ENCODE peak calls at places on chromosome 5, in six cellular contexts. W is GM12891, L is IMR-90, G is sigmoid colon, O is uterus, P is right lobe of liver. N is an unnamed sample.

GRCh38 chr5:53360811-53361210 is 119.6 kb upstream of the FST start:
- DNase-seq in W (no peak), L (peak; percentile 94), G (no peak), O (no peak), P (no peak), N (peak; percentile 12)

GRCh38 chr5:167413503-167413902 is 877.9 kb upstream of the WWC1 start:
- DNase-seq in W (no peak), L (no peak), G (no peak), O (no peak), P (no peak), N (no peak)

GRCh38 chr5:135204151-135204600 is 170.1 kb upstream of the PITX1 start:
- DNase-seq in W (no peak), L (peak; percentile 53), G (no peak), O (no peak), P (no peak), N (no peak)

GRCh38 chr5:91556-92263 is at the start of gene PLEKHG4B:
- DNase-seq in W (no peak), L (no peak), G (no peak), O (no peak), P (no peak), N (no peak)

GRCh38 chr5:17169507-17169906 is 47.9 kb upstream of the BASP1 start:
- DNase-seq in W (no peak), L (peak; percentile 92), G (no peak), O (no peak), P (no peak), N (no peak)

GRCh38 chr5:94031631-94032030 is 290.2 kb upstream of the POU5F2 start:
- DNase-seq in W (no peak), L (peak; percentile 7), G (no peak), O (no peak), P (no peak), N (no peak)

GRCh38 chr5:67182406-67182805 is 14.2 kb downstream of the CD180 start:
- DNase-seq in W (no peak), L (peak; percentile 89), G (peak; percentile 81), O (peak; percentile 85), P (no peak), N (peak; percentile 46)

GRCh38 chr5:36894950-36895349 is 18.4 kb downstream of the NIPBL start:
- DNase-seq in W (no peak), L (no peak), G (no peak), O (no peak), P (no peak), N (no peak)

GRCh38 chr5:76590027-76590426 is 33.2 kb downstream of the F2RL2 start:
- DNase-seq in W (no peak), L (no peak), G (no peak), O (no peak), P (no peak), N (no peak)

GRCh38 chr5:52802272-52803011 is 14.7 kb downstream of the ITGA1 start:
- DNase-seq in W (no peak), L (peak; percentile 50), G (no peak), O (no peak), P (no peak), N (no peak)

GRCh38 chr5:172418847-172419810 is 35.2 kb downstream of the SH3PXD2B start:
- DNase-seq in W (no peak), L (no peak), G (peak; percentile 89), O (peak; percentile 73), P (no peak), N (no peak)

GRCh38 chr5:95684361-95684760 is 1.6 kb upstream of the SPATA9 start:
- DNase-seq in W (no peak), L (no peak), G (no peak), O (no peak), P (no peak), N (no peak)

GRCh38 chr5:68041293-68041692 is 174.3 kb upstream of the PIK3R1 start:
- DNase-seq in W (no peak), L (no peak), G (no peak), O (no peak), P (no peak), N (no peak)

GRCh38 chr5:10563940-10564837 is at the start of gene ANKRD33B:
- DNase-seq in W (peak; percentile 81), L (peak; percentile 63), G (peak; percentile 74), O (peak; percentile 72), P (no peak), N (peak; percentile 87)

GRCh38 chr5:158011420-158011819 is 152.5 kb upstream of the CLINT1 start:
- DNase-seq in W (no peak), L (no peak), G (no peak), O (no peak), P (no peak), N (no peak)

GRCh38 chr5:135308752-135309151 is 90.3 kb downstream of the MACROH2A1 start:
- DNase-seq in W (no peak), L (peak; percentile 96), G (no peak), O (no peak), P (no peak), N (no peak)

GRCh38 chr5:105695916-105696315 is 1974.8 kb downstream of the EFNA5 start:
- DNase-seq in W (no peak), L (no peak), G (no peak), O (no peak), P (no peak), N (no peak)

GRCh38 chr5:6574537-6574936 is 58.3 kb downstream of the NSUN2 start:
- DNase-seq in W (no peak), L (no peak), G (no peak), O (no peak), P (no peak), N (no peak)

GRCh38 chr5:180034564-180034963 is 37.0 kb downstream of the RNF130 start:
- DNase-seq in W (no peak), L (peak; percentile 63), G (no peak), O (no peak), P (no peak), N (no peak)

GRCh38 chr5:61771062-61771461 is 439.0 kb downstream of the ZSWIM6 start:
- DNase-seq in W (no peak), L (no peak), G (no peak), O (no peak), P (no peak), N (no peak)

GRCh38 chr5:181160144-181160754 is 12.9 kb downstream of the OR2V2 start:
- DNase-seq in W (peak; percentile 68), L (peak; percentile 59), G (peak; percentile 83), O (peak; percentile 67), P (no peak), N (no peak)

GRCh38 chr5:181164076-181164952 is 16.9 kb downstream of the OR2V2 start:
- DNase-seq in W (no peak), L (peak; percentile 48), G (no peak), O (no peak), P (no peak), N (no peak)

GRCh38 chr5:181163487-181164075 is 16.2 kb downstream of the OR2V2 start:
- DNase-seq in W (no peak), L (no peak), G (no peak), O (no peak), P (no peak), N (no peak)

GRCh38 chr5:181159286-181160143 is 12.1 kb downstream of the OR2V2 start:
- DNase-seq in W (peak; percentile 68), L (peak; percentile 60), G (peak; percentile 91), O (peak; percentile 84), P (peak; percentile 87), N (peak; percentile 74)

DNA sequence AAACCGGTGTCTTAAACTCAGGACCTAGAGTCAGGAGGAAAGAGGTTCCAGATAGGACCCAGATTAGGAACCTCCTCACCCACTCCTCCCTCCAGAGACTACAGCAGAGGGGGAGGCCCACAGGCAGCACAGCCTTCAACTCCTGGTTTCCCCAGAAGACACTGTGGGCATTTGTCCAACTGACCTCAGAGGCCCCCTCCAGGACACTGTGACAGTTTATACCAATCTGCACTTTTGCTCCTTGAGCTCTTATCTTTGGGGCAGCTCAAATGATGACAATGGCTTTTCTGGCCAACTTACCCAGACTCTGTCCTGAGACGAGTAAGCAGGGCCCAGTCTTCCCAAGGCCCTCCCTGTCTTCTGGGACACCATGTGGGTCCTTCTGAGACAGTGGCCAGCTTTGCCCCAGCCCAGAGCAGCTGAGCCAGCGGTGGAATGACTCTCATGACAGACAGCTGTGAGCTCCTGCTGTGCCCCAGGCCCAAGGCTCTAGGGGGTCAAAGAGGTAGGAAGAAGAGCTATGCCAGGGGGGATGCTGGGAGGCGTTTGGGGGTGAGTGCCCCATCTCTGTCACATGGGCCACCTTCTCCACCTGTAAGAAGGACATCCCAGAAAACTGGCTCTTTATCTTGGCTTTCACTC is 14.3 kb downstream of the OR2V2 start:
- DNase-seq in W (no peak), L (no peak), G (no peak), O (no peak), P (no peak), N (no peak)
- TF ChIP-seq POLR2A in W (no peak), L (no peak), G (no peak), O (no peak), P (no peak), N (no peak)

GRCh38 chr5:40829748-40830305 is 5.2 kb downstream of the RPL37 start:
- DNase-seq in W (no peak), L (no peak), G (no peak), O (no peak), P (no peak), N (no peak)

GRCh38 chr5:40828690-40829661 is 6.0 kb downstream of the RPL37 start:
- DNase-seq in W (no peak), L (no peak), G (no peak), O (no peak), P (no peak), N (no peak)

GRCh38 chr5:40826778-40827478 is 8.1 kb downstream of the RPL37 start:
- DNase-seq in W (no peak), L (no peak), G (no peak), O (no peak), P (no peak), N (no peak)

GRCh38 chr5:40827479-40827977 is 7.5 kb downstream of the RPL37 start:
- DNase-seq in W (no peak), L (no peak), G (no peak), O (no peak), P (no peak), N (no peak)

GRCh38 chr5:40828021-40828631 is 6.9 kb downstream of the RPL37 start:
- DNase-seq in W (no peak), L (no peak), G (no peak), O (no peak), P (no peak), N (no peak)
- TF ChIP-seq POLR2A in W (peak; percentile 62), L (peak; percentile 14), G (no peak), O (no peak), P (no peak), N (no peak)

GRCh38 chr5:170300361-170301013 is 2.9 kb upstream of the LCP2 start:
- DNase-seq in W (no peak), L (no peak), G (peak; percentile 74), O (no peak), P (peak; percentile 62), N (no peak)

GRCh38 chr5:170301149-170301548 is 3.6 kb upstream of the LCP2 start:
- DNase-seq in W (no peak), L (no peak), G (peak; percentile 20), O (no peak), P (no peak), N (no peak)

GRCh38 chr5:170303564-170303963 is 6.0 kb upstream of the LCP2 start:
- DNase-seq in W (no peak), L (no peak), G (no peak), O (no peak), P (no peak), N (no peak)

GRCh38 chr5:170302729-170303501 is 5.3 kb upstream of the LCP2 start:
- DNase-seq in W (peak; percentile 69), L (no peak), G (peak; percentile 87), O (peak; percentile 58), P (peak; percentile 60), N (no peak)

GRCh38 chr5:170301901-170302728 is 4.5 kb upstream of the LCP2 start:
- DNase-seq in W (no peak), L (no peak), G (no peak), O (no peak), P (no peak), N (no peak)
- TF ChIP-seq POLR2A in W (no peak), L (no peak), G (no peak), O (no peak), P (no peak), N (no peak)

GRCh38 chr5:86617756-86618577 is at the start of gene COX7C:
- DNase-seq in W (peak; percentile 69), L (peak; percentile 95), G (peak; percentile 96), O (peak; percentile 96), P (peak; percentile 95), N (peak; percentile 59)
- TF ChIP-seq POLR2A in W (peak; percentile 87), L (peak; percentile 71), G (peak; percentile 90), O (peak; percentile 74), P (peak; percentile 86), N (peak; percentile 65)

N was measured in H54.